ENCODE peak calls at places on chromosomes 13 and 19, in four cellular contexts. L, T, B and P are unnamed samples.

GRCh38 chr19:14337510-14337909 is 43.7 kb upstream of the ADGRE5 start:
- DNase-seq in L (no peak), T (no peak), B (peak; percentile 58), P (peak; percentile 66)

GRCh38 chr19:1648926-1649541 is 3.4 kb downstream of the TCF3 start:
- DNase-seq in L (no peak), T (no peak), B (no peak), P (no peak)

GRCh38 chr13:80441968-80442367 is 101.0 kb upstream of the SPRY2 start:
- DNase-seq in L (no peak), T (no peak), B (no peak), P (no peak)

GRCh38 chr19:14411161-14411560 is 8.0 kb downstream of the DDX39A start:
- DNase-seq in L (no peak), T (no peak), B (no peak), P (no peak)

GRCh38 chr13:23500858-23501257 is 67.4 kb upstream of the SACS start:
- DNase-seq in L (no peak), T (peak; percentile 82), B (no peak), P (no peak)

GRCh38 chr19:10915511-10916091 is 12.8 kb downstream of the YIPF2 start:
- DNase-seq in L (no peak), T (peak; percentile 59), B (no peak), P (no peak)

GRCh38 chr19:18280247-18281081 is 958 bp downstream of the JUND start:
- DNase-seq in L (peak; percentile 92), T (no peak), B (peak; percentile 81), P (peak; percentile 89)

GRCh38 chr13:111021270-111021669 is 93.8 kb upstream of the ARHGEF7 start:
- DNase-seq in L (no peak), T (no peak), B (no peak), P (no peak)

GRCh38 chr13:98504371-98504963 is 72.4 kb downstream of the STK24 start:
- DNase-seq in L (peak; percentile 49), T (no peak), B (no peak), P (no peak)

GRCh38 chr19:41706741-41707501 is 1.5 kb upstream of the CEACAM5 start:
- DNase-seq in L (peak; percentile 87), T (no peak), B (peak; percentile 12), P (peak; percentile 88)

GRCh38 chr13:20114066-20114465 is 46.8 kb downstream of the GJA3 start:
- DNase-seq in L (no peak), T (no peak), B (no peak), P (no peak)

GRCh38 chr19:35641515-35642151 is at the start of gene ETV2:
- DNase-seq in L (no peak), T (no peak), B (peak; percentile 61), P (peak; percentile 21)

DNA sequence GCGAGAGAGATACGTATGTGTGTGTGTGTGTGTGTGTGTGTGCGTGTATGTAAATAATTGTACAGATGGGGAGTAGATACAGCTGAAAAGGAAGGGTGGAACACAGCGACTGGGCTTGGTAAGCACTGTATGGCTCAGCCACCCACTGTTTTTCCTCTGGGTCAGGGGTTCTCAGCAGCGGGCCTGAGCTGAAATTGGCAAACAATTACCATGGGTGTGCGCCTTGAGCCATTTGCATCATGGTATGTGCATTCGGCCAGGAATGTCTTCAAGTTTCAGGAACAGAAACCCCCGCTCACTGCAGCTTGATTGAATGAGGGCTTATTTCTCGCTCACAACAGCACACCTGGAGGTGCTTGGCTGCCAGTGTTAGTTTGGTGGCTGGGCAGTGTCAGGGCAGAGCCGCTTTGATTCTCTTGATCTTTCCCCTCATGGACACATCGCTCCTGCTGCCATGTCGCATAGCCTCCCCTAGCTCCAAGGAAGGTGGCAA is 126.7 kb downstream of the SIPA1L3 start:
- DNase-seq in L (no peak), T (no peak), B (peak; percentile 57), P (no peak)
- TF ChIP-seq CTCF in L (no peak), T (no peak), B (no peak), P (no peak)

GRCh38 chr13:61414686-61415664 is 674 bp downstream of the PCDH20 start:
- DNase-seq in L (peak; percentile 86), T (no peak), B (peak; percentile 91), P (peak; percentile 56)
- H3K4me3 ChIP-seq in L (peak overlapping the region; percentile 41), T (no peak overlapping the region), B (peak overlapping the region; percentile 56), P (no peak overlapping the region)

DNA sequence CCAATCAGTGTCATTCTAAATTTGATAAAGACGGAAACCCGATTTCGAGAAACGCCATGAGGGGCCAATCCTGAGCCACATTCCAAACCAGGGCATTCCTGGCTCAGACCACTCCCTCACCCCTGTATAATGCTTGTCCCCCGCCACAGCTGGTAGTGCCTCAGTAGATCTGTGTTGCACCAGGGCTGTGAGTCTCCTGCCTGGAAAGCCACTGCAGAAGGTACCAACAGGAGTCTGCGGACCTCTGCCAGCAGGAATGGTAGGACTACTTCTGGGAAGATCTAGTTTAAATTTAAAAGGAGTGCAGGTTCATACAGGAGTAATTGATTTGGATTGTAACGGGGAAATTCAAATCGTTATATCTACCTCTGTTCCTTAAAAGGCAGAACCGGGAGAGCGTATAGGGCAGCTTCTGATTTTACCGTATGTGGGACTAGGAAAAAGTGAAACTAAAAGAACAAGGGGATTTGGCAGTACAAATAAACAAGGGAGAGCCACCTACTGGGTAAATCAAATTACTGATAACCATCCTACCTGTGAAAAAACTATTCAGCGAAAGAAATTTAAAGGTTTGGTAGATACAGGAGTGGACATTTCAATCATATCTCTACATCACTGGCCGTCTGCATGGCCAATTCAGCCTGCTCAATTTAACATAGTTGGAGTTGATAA is 20.8 kb upstream of the ZNF266 start:
- DNase-seq in L (no peak), T (no peak), B (no peak), P (no peak)
- H3K9me3 ChIP-seq in L (peaks cover 62% of the 10 kb centered on the region), T (peaks cover 30% of the 10 kb centered on the region), B (peaks cover 53% of the 10 kb centered on the region), P (peaks cover 89% of the 10 kb centered on the region)

GRCh38 chr13:86447479-86447878 is 648.3 kb upstream of the SLITRK6 start:
- DNase-seq in L (no peak), T (no peak), B (no peak), P (no peak)
- TF ChIP-seq CTCF in L (no peak), T (no peak), B (peak; percentile 28), P (no peak)

DNA sequence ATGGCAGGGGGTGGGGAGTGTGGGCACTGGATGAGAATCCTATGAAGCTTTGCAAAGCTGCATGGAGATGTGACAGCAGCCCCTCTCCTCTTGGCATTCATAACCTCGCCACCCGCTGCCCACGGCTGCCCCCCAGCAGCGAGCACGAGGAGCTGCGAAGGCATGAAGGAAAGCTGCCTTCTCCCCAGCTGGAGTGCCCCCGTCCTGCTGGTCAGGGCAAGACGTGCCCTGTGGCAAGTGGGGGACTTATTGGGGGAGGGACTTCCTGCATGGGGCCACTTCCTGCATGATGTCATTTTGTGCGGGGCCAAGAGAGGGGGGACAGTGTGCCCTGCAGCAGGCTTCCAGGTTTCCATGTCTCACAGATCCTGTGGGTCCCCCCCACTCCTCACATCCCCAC is 85.9 kb downstream of the TSHZ3 start:
- DNase-seq in L (no peak), T (no peak), B (no peak), P (no peak)
- H3K4me3 ChIP-seq in L (no peak overlapping the region), T (no peak overlapping the region), B (no peak overlapping the region), P (no peak overlapping the region)

DNA sequence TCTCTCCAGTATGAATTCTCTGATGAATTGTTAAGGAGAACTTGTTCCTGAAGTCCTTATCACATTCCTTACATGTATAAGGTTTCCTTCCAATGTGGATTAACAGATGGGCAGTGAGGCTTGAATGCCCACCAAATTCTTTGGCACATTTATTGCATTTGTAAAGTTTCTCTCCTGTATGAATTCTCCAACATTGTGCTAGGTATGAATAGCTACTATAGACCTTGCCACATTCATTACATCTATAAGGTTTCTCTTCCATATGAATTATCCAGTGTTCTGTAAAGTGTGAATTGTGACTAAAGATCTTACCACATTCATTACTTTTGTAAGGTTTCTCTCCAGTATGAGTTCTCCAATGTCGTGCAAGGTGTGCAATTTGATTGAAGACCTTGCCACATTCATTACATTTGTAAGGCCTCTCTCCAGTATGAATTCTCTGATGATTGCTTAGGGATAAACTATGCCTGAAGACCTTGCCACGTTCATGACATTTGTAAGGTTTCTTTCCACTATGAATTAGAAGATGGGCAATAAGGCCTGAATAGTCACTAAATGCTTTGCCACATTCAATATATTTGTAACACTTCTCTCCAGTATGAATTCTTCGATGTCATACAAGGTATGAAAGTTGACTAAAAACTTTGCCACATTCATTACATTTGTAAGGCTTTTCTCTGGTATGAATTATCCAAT is 20.4 kb downstream of the ZNF578 start:
- DNase-seq in L (no peak), T (no peak), B (no peak), P (no peak)
- H3K9me3 ChIP-seq in L (peaks cover 96% of the 10 kb centered on the region), T (peaks cover 54% of the 10 kb centered on the region), B (peaks cover 55% of the 10 kb centered on the region), P (peaks cover 99% of the 10 kb centered on the region)

GRCh38 chr13:59545007-59545406 is 618.7 kb downstream of the DIAPH3 start:
- DNase-seq in L (no peak), T (no peak), B (no peak), P (no peak)
- TF ChIP-seq CTCF in L (no peak), T (no peak), B (no peak), P (no peak)